ENCODE peak calls at places on chromosomes 11 and 22, in five cellular contexts. One of them, this sample, is unnamed.

GRCh38 chr11:111935331-111936044 is 1.7 kb upstream of the DIXDC1 start:
- DNase-seq in endodermal cell: peak; percentile 36
- DNase-seq in cardiac fibroblast: no peak
- DNase-seq in AG04449: no peak
- DNase-seq in fibroblast of mammary gland: peak; percentile 86
- DNase-seq in this sample: no peak

GRCh38 chr11:134939905-134940304 is 527.9 kb upstream of the B3GAT1 start:
- DNase-seq in fibroblast of mammary gland: no peak
- DNase-seq in AG04449: no peak
- DNase-seq in cardiac fibroblast: no peak
- DNase-seq in endodermal cell: peak; percentile 72
- DNase-seq in this sample: no peak

GRCh38 chr11:93895106-93895862 is 44.9 kb upstream of the VSTM5 start:
- DNase-seq in fibroblast of mammary gland: peak; percentile 76
- DNase-seq in endodermal cell: peak; percentile 63
- DNase-seq in AG04449: peak; percentile 79
- DNase-seq in cardiac fibroblast: peak; percentile 80
- DNase-seq in this sample: peak; percentile 92

GRCh38 chr22:26404851-26405357 is 24.2 kb upstream of the ASPHD2 start:
- DNase-seq in endodermal cell: peak; percentile 90
- DNase-seq in cardiac fibroblast: no peak
- DNase-seq in fibroblast of mammary gland: peak; percentile 8
- DNase-seq in AG04449: no peak
- DNase-seq in this sample: no peak

GRCh38 chr22:49331878-49332277 is 495.8 kb downstream of the BRD1 start:
- DNase-seq in endodermal cell: peak; percentile 17
- DNase-seq in fibroblast of mammary gland: no peak
- DNase-seq in AG04449: no peak
- DNase-seq in cardiac fibroblast: no peak
- DNase-seq in this sample: no peak

GRCh38 chr11:43419460-43419859 is 60.7 kb downstream of the TTC17 start:
- DNase-seq in cardiac fibroblast: peak; percentile 70
- DNase-seq in endodermal cell: peak; percentile 56
- DNase-seq in AG04449: no peak
- DNase-seq in fibroblast of mammary gland: peak; percentile 52
- DNase-seq in this sample: peak; percentile 29

GRCh38 chr22:31920306-31920705 is 24.0 kb upstream of the YWHAH start:
- DNase-seq in endodermal cell: no peak
- DNase-seq in fibroblast of mammary gland: no peak
- DNase-seq in cardiac fibroblast: no peak
- DNase-seq in AG04449: no peak
- DNase-seq in this sample: no peak

GRCh38 chr11:69430566-69430965 is 50.9 kb upstream of the LINC01488 start:
- DNase-seq in endodermal cell: no peak
- DNase-seq in cardiac fibroblast: no peak
- DNase-seq in AG04449: no peak
- DNase-seq in fibroblast of mammary gland: no peak
- DNase-seq in this sample: peak; percentile 15

GRCh38 chr11:134393638-134394037 is 18.4 kb downstream of the B3GAT1 start:
- DNase-seq in AG04449: no peak
- DNase-seq in endodermal cell: peak; percentile 74
- DNase-seq in cardiac fibroblast: no peak
- DNase-seq in fibroblast of mammary gland: no peak
- DNase-seq in this sample: no peak

GRCh38 chr11:1988667-1989317 is 8.8 kb downstream of the H19 start:
- DNase-seq in fibroblast of mammary gland: no peak
- DNase-seq in endodermal cell: peak; percentile 10
- DNase-seq in AG04449: no peak
- DNase-seq in cardiac fibroblast: no peak
- DNase-seq in this sample: no peak

GRCh38 chr11:112297248-112297866 is 36.7 kb upstream of the PLET1 start:
- DNase-seq in AG04449: no peak
- DNase-seq in cardiac fibroblast: no peak
- DNase-seq in fibroblast of mammary gland: no peak
- DNase-seq in endodermal cell: no peak
- DNase-seq in this sample: no peak

GRCh38 chr11:6568191-6568918 is 35.1 kb downstream of the RRP8 start:
- DNase-seq in fibroblast of mammary gland: peak; percentile 71
- DNase-seq in endodermal cell: peak; percentile 81
- DNase-seq in AG04449: no peak
- DNase-seq in cardiac fibroblast: peak; percentile 65
- DNase-seq in this sample: peak; percentile 57

GRCh38 chr22:41579997-41580355 is 9.7 kb downstream of the PMM1 start:
- DNase-seq in cardiac fibroblast: no peak
- DNase-seq in AG04449: no peak
- DNase-seq in endodermal cell: no peak
- DNase-seq in fibroblast of mammary gland: no peak
- DNase-seq in this sample: no peak

GRCh38 chr11:134514354-134514951 is 102.4 kb upstream of the B3GAT1 start:
- DNase-seq in cardiac fibroblast: no peak
- DNase-seq in fibroblast of mammary gland: no peak
- DNase-seq in endodermal cell: peak; percentile 44
- DNase-seq in AG04449: no peak
- DNase-seq in this sample: no peak

GRCh38 chr22:46142548-46143490 is 7.5 kb upstream of the PPARA start:
- DNase-seq in endodermal cell: peak; percentile 35
- DNase-seq in AG04449: no peak
- DNase-seq in cardiac fibroblast: no peak
- DNase-seq in fibroblast of mammary gland: no peak
- DNase-seq in this sample: no peak

GRCh38 chr11:128463386-128463829 is 124.0 kb downstream of the ETS1 start:
- DNase-seq in fibroblast of mammary gland: peak; percentile 97
- DNase-seq in cardiac fibroblast: peak; percentile 93
- DNase-seq in endodermal cell: no peak
- DNase-seq in AG04449: peak; percentile 85
- DNase-seq in this sample: peak; percentile 80

GRCh38 chr11:15629690-15630321 is 515.1 kb downstream of the INSC start:
- DNase-seq in fibroblast of mammary gland: no peak
- DNase-seq in AG04449: no peak
- DNase-seq in endodermal cell: peak; percentile 90
- DNase-seq in cardiac fibroblast: peak; percentile 42
- DNase-seq in this sample: no peak

GRCh38 chr11:88195908-88196307 is 20.7 kb upstream of the RAB38 start:
- DNase-seq in fibroblast of mammary gland: no peak
- DNase-seq in AG04449: no peak
- DNase-seq in endodermal cell: no peak
- DNase-seq in cardiac fibroblast: no peak
- DNase-seq in this sample: no peak

GRCh38 chr11:124195419-124195734 is 12.2 kb downstream of the OR10D3 start:
- DNase-seq in endodermal cell: no peak
- DNase-seq in AG04449: no peak
- DNase-seq in fibroblast of mammary gland: no peak
- DNase-seq in cardiac fibroblast: no peak
- DNase-seq in this sample: no peak
- TF ChIP-seq CTCF in endodermal cell: no peak
- TF ChIP-seq CTCF in AG04449: no peak
- TF ChIP-seq CTCF in fibroblast of mammary gland: no peak
- TF ChIP-seq CTCF in cardiac fibroblast: no peak
- TF ChIP-seq CTCF in this sample: no peak

GRCh38 chr11:8871283-8871775 is 39.7 kb upstream of the AKIP1 start:
- DNase-seq in cardiac fibroblast: peak; percentile 92
- DNase-seq in AG04449: no peak
- DNase-seq in fibroblast of mammary gland: peak; percentile 94
- DNase-seq in endodermal cell: peak; percentile 86
- DNase-seq in this sample: peak; percentile 94
- H3K4me3 ChIP-seq in cardiac fibroblast: peak overlapping the region; percentile 72
- H3K4me3 ChIP-seq in AG04449: peak overlapping the region; percentile 77
- H3K4me3 ChIP-seq in fibroblast of mammary gland: peak overlapping the region; percentile 70
- H3K4me3 ChIP-seq in endodermal cell: peak overlapping the region; percentile 96
- H3K4me3 ChIP-seq in this sample: peak overlapping the region; percentile 77

DNA sequence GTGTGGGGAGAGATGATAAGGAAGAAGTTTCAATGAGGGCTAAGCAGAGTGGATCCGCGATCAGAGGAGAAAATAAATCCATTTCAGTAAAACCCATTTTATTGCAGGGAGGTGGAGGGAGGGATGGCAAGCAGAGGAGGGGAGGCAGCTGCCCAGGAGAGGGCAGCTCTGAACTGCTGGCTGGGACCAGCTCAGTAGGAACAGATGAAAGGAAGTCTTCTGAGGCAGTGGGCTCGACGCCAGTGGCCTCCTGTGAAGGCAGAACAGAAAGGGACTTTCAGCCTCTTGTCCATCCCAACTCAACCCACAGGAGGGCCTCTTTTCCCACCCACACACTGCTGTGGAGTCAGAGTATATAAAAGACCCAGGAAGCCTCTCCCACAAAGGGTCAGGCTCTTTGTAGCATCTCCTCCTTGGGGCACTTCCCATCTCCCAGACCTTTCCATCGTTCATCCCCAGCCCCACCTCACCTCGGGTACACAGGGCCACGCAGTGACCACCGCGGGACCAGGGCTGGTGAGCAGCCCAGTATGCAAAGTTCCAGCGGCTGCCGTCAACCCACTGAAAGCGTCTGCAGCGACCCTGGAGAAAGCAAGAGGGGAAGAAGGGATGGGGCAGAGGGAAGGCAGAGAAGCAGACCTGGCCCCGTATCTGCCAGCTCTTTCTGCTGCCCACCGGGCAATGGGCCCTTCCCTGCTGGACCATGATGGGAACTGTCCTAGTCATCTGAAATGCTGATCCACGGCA is 3.0 kb downstream of the PRG2 start:
- DNase-seq in fibroblast of mammary gland: peak; percentile 21
- DNase-seq in cardiac fibroblast: no peak
- DNase-seq in endodermal cell: no peak
- DNase-seq in AG04449: no peak
- DNase-seq in this sample: peak; percentile 9
- TF ChIP-seq CTCF in fibroblast of mammary gland: no peak
- TF ChIP-seq CTCF in cardiac fibroblast: no peak
- TF ChIP-seq CTCF in endodermal cell: no peak
- TF ChIP-seq CTCF in AG04449: no peak
- TF ChIP-seq CTCF in this sample: no peak

DNA sequence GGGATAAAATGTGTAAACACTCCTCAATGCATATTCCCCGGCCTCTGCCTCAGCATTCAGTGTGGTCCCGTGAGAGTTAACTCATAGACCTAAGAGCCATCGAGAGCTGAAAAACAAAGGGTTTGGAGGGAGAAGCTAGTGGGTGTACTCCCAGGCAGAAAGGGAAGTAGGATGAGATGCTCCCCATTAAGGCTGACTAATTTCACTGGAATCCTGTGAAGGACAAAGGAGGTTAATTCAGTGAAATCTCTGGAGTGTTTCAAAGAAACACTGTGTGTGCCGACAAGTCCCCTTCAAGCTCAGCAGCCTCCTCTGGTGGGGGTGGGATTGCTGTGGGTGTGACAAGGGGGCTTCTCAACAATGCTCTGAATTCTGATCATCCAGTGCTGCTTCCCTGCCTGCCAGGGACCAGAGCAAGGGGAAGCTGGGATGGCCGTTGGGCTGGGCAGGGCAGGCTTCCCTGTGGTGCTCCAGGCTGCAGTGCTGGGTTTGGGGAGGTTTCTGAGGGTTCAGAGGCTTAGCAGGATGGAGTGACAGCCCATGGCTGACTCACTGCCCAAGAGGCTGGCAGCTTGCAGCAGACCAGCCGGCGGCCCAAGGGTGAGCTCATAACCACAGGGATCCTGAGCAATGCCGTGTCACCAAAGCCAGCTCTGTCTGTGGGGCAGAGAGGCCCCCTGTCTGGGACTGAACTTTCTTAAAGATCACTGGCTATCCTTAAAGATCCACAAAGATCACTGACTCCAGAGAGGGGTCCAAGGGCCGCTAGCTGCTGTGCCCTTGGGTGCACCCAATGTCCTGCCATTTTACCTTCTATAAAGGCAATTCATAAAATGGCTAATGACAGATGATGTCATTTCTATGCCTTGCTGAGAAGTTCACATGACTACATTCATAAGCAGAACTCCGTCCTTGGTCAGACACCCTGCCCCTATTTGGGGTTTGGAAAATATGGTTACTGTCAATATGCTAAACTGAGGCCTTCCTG is 61.3 kb upstream of the BMAL1 start:
- DNase-seq in fibroblast of mammary gland: peak; percentile 98
- DNase-seq in endodermal cell: peak; percentile 86
- DNase-seq in AG04449: peak; percentile 85
- DNase-seq in cardiac fibroblast: peak; percentile 98
- DNase-seq in this sample: peak; percentile 96
- H3K4me3 ChIP-seq in fibroblast of mammary gland: no peak overlapping the region
- H3K4me3 ChIP-seq in endodermal cell: no peak overlapping the region
- H3K4me3 ChIP-seq in AG04449: peak overlapping the region; percentile 26
- H3K4me3 ChIP-seq in cardiac fibroblast: no peak overlapping the region
- H3K4me3 ChIP-seq in this sample: peak overlapping the region; percentile 47